ENCODE peak calls at places on chromosome 12, in four cellular contexts. S is GM12891, K is vagina, J is HCT116. L is an unnamed sample.
A peak's percentile ranks its signal among the peaks of the same experiment; 100 is the strongest.

GRCh38 chr12:27781680-27782079 is 1.6 kb upstream of the MANSC4 start:
- DNase-seq in J (no peak), S (no peak), K (no peak), L (no peak)

GRCh38 chr12:29207120-29207519 is 58.0 kb downstream of the FAR2 start:
- DNase-seq in K (no peak), S (no peak), J (no peak), L (no peak)

GRCh38 chr12:131724534-131724933 is 13.6 kb downstream of the SFSWAP start:
- DNase-seq in S (no peak), J (no peak), K (no peak), L (no peak)

GRCh38 chr12:60494249-60494648 is 898.4 kb downstream of the SLC16A7 start:
- DNase-seq in J (peak; percentile 31), K (no peak), S (no peak), L (no peak)

GRCh38 chr12:3220382-3221321 is 143.5 kb downstream of the TSPAN9 start:
- DNase-seq in J (no peak), K (no peak), S (no peak), L (no peak)

GRCh38 chr12:54981796-54982195 is 2.8 kb downstream of the TESPA1 start:
- DNase-seq in K (no peak), J (no peak), S (no peak), L (no peak)

GRCh38 chr12:70983692-70984091 is 63.2 kb upstream of the PTPRR start:
- DNase-seq in J (no peak), K (no peak), S (no peak), L (no peak)

GRCh38 chr12:38502016-38502415 is 185.4 kb downstream of the ALG10B start:
- DNase-seq in S (no peak), J (no peak), K (no peak), L (no peak)

GRCh38 chr12:95796225-95796981 is 5.8 kb upstream of the NTN4 start:
- DNase-seq in S (no peak), J (no peak), K (no peak), L (no peak)

GRCh38 chr12:109347579-109347978 is at the start of gene MYO1H:
- DNase-seq in K (no peak), J (no peak), S (no peak), L (no peak)

GRCh38 chr12:121812921-121813896 is 9.4 kb downstream of the SETD1B start:
- DNase-seq in S (no peak), K (no peak), J (no peak), L (no peak)

GRCh38 chr12:53232641-53233538 is 881 bp upstream of the RARG start:
- DNase-seq in J (no peak), K (peak; percentile 82), S (no peak), L (no peak)

GRCh38 chr12:28104338-28104737 is 85.9 kb upstream of the CCDC91 start:
- DNase-seq in J (no peak), S (no peak), K (no peak), L (no peak)

GRCh38 chr12:97877404-97877803 is 414.8 kb downstream of the RMST start:
- DNase-seq in K (no peak), J (no peak), S (no peak), L (no peak)

DNA sequence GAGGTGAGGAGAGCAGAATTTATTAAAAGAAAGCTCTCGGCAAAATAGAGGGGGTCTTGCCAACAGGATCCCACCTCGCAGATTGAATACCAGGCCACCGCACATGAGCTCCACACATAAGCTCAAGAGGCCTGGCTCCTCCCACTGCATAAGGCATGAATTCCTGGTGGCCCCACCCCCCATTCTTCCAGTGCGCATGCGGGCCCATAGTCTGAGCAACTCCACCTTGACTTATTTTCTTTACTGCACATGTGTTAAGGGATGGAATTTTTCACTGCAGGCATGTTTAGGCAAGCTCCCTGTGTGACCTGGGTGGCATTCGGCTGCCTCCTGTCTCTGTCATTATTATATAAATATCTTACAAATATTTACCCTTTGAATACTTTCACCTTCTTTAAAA is 412.5 kb downstream of the RMST start:
- DNase-seq in S (no peak), J (no peak), K (no peak), L (no peak)
- TF ChIP-seq POLR2AphosphoS5 in S (no peak), J (no peak), K (no peak), L (no peak)

GRCh38 chr12:2168808-2169207 is 116.0 kb downstream of the CACNA1C start:
- DNase-seq in J (peak; percentile 32), S (no peak), K (no peak), L (no peak)
- TF ChIP-seq POLR2AphosphoS5 in J (no peak), S (no peak), K (no peak), L (no peak)

DNA sequence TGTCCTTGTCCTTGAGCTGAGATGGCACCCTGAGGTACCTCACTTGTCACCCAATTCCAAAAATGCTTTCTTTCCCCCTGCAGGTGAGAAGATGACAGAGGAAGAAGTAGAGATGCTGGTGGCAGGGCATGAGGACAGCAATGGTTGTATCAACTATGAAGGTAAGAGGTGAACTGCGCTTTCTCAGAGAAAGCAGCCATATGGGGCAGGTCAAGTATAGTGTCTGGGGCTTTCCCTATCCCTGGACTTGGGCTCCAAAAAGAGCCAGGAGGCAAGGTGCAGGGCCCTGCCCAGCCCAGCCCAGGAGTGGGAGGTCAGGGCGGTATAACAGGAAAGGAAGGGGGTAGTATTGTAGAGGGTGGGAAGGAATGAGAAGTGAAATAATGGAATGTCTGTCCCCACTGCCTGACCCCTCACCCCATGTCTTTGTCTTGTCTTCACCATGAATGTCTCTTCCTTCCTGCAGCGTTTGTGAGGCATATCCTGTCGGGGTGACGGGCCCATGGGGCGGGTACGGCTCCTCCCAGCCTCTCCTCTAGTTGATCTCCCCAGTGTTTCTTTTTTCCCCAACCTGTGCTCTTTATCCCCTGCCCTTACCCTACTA is 2.1 kb downstream of the MYL6 start:
- DNase-seq in S (no peak), K (no peak), J (no peak), L (no peak)
- TF ChIP-seq POLR2AphosphoS5 in S (peak; percentile 67), K (no peak), J (peak; percentile 45), L (peak; percentile 46)

GRCh38 chr12:12723681-12724420 is 6.7 kb downstream of the CDKN1B start:
- DNase-seq in J (no peak), K (no peak), S (no peak), L (no peak)
- TF ChIP-seq POLR2AphosphoS5 in J (peak; percentile 13), K (no peak), S (peak; percentile 53), L (no peak)

GRCh38 chr12:108309674-108310312 is 29.3 kb downstream of the CMKLR1 start:
- DNase-seq in S (no peak), J (no peak), K (no peak), L (no peak)

GRCh38 chr12:108311605-108312004 is 27.5 kb downstream of the CMKLR1 start:
- DNase-seq in J (no peak), K (no peak), S (no peak), L (no peak)

GRCh38 chr12:108308432-108308831 is 30.7 kb downstream of the CMKLR1 start:
- DNase-seq in J (no peak), K (no peak), S (no peak), L (no peak)

GRCh38 chr12:108312073-108312884 is 26.8 kb downstream of the CMKLR1 start:
- DNase-seq in S (no peak), J (no peak), K (no peak), L (no peak)

GRCh38 chr12:108310489-108310888 is 28.6 kb downstream of the CMKLR1 start:
- DNase-seq in S (no peak), J (no peak), K (no peak), L (no peak)
- TF ChIP-seq POLR2AphosphoS5 in S (no peak), J (no peak), K (no peak), L (no peak)